ENCODE peak calls at places on chromosomes 7 and 10, in eight cellular contexts. L is esophagus muscularis mucosa, J is fibroblast of mammary gland, P is heart left ventricle, T is lower lobe of right lung, O is GM10248, S is progenitor cell of endocrine pancreas, U is psoas muscle. Y is an unnamed sample.

GRCh38 chr10:89273680-89274079 is 22.1 kb upstream of the LIPA start:
- DNase-seq in T (no peak), S (no peak), P (no peak), O (no peak), U (no peak), J (no peak), L (no peak), Y (no peak)

GRCh38 chr7:140625908-140626868 is 14.4 kb downstream of the DENND2A start:
- DNase-seq in T (peak), P (peak), O (no peak), L (peak), J (peak), U (peak), S (no peak), Y (peak)

GRCh38 chr7:39086638-39087360 is 109.1 kb downstream of the POU6F2 start:
- DNase-seq in J (no peak), S (no peak), O (no peak), U (no peak), P (no peak), L (no peak), T (no peak), Y (no peak)

GRCh38 chr10:111146025-111146640 is 69.3 kb downstream of the ADRA2A start:
- DNase-seq in L (peak), O (no peak), T (no peak), J (no peak), P (no peak), U (no peak), S (no peak), Y (no peak)

GRCh38 chr10:124152781-124153600 is 59.6 kb upstream of the CHST15 start:
- DNase-seq in T (peak), L (no peak), S (no peak), P (peak), U (peak), O (peak), J (peak), Y (peak)

GRCh38 chr7:103859699-103860098 is 129.8 kb downstream of the RELN start:
- DNase-seq in U (no peak), J (no peak), L (no peak), O (no peak), S (no peak), T (no peak), P (no peak), Y (no peak)

GRCh38 chr10:123582084-123582989 is 83.8 kb upstream of the GPR26 start:
- DNase-seq in T (peak), O (peak), J (peak), L (peak), S (peak), P (peak), U (peak), Y (peak)

GRCh38 chr7:45890902-45891461 is 2.7 kb downstream of the IGFBP1 start:
- DNase-seq in P (no peak), U (no peak), O (no peak), T (no peak), L (no peak), S (no peak), J (peak), Y (peak)

GRCh38 chr10:76944678-76945077 is 692.9 kb downstream of the KCNMA1 start:
- DNase-seq in O (no peak), J (no peak), L (no peak), P (no peak), U (no peak), T (no peak), S (no peak), Y (no peak)

GRCh38 chr10:114308470-114309110 is 69.5 kb downstream of the VWA2 start:
- DNase-seq in O (no peak), J (no peak), S (no peak), L (no peak), T (no peak), P (no peak), U (no peak), Y (no peak)

GRCh38 chr7:102008535-102009262 is 191.3 kb downstream of the CUX1 start:
- DNase-seq in U (no peak), O (no peak), P (no peak), S (no peak), T (no peak), L (no peak), J (no peak), Y (no peak)

GRCh38 chr7:28036748-28037147 is 143.8 kb downstream of the JAZF1 start:
- DNase-seq in L (no peak), O (no peak), T (no peak), S (no peak), P (no peak), U (no peak), J (no peak), Y (peak)

GRCh38 chr10:72009430-72010081 is 45.4 kb downstream of the CHST3 start:
- DNase-seq in U (peak), S (no peak), P (peak), L (peak), T (peak), J (peak), O (no peak), Y (peak)

DNA sequence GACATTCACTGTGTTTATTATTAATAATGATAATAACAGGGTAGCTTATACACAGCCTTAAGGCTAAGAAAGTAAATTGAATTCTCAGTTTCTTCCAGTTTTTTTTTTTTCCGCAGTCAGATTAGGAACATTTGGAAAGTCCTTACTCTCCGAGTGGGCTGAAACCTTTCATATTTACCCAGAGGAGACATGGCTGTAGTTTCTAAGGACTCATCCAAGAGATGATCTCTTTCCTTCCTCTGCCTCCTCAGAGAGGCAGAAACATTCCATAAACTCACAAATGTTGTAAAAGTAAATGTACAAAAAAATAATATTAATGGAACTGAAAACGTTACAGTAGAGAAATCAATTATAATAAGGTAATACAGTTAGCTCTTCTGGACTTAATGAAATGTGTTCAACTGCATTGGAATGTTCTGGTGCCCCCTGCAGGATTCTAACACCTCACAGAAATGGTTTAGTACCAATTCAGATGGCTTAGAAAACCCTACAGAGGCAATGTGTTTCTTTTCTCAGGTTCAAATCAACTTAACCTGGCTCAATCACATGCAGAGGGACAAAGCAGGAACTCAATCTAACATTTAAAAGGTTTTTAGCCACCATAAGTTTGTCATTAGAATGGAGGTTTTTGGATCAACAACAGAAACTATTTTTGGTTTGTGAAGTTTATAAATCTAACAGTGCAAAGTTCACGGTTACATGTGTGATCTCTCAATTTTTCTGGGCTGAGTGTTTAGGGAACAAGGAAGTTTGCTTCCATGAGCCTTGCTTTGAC is 71.7 kb downstream of the ICA1 start:
- DNase-seq in U (no peak), P (no peak), T (no peak), J (peak), O (peak), S (no peak), L (no peak), Y (peak)
- TF ChIP-seq CTCF in U (peak), P (peak), T (peak), J (peak), O (peak), S (peak), L (peak), Y (peak)

GRCh38 chr10:102713814-102714620 is at the start of gene ARL3:
- DNase-seq in T (peak), P (peak), J (peak), L (peak), O (peak), S (peak), U (peak), Y (peak)
- TF ChIP-seq CTCF in T (peak), P (peak), J (no peak), L (peak), O (no peak), S (peak), U (peak), Y (no peak)

DNA sequence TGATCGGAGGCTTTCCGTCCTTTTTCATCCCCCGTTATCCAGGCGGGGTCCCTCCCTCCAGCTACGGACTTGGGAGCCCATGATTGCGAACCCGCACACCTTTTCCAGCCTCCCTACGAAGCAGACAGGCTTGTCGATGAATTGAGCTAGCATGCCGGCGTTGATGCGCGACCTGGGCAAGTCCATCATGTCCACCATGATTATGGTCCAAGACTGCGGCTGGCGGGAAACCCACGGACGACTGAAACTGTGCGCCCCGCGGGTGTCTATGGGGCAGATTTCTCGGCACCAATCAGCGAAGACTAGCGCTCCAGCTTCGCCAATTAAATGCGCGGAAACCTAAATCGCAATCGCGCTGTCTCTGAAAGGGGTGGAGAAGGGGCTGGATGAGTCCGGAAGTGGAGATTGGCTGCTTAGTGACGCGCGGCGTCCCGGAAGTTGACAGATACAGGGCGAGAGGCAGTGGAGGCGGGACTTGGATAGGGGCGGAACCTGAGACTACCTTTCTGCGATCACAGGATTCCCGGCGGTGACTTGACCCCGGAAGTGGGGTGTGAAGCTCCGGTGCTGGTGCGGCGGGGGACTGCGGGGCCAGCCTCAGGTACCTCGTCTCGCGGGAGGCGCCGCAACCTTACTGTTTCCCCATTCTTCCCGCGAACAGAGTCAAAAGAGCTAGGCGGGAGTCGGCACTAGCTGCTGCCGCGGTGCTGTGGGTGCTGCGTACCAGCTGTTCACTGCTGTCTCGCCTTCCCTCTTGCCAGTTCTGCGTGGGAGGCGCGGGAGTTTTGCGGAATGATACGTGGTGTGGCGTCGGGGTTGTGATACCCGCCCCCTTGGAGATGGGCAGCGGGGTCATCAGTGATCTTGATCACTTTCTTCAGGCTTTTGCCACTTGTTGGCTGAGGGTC is at the start of gene UMAD1:
- DNase-seq in O (peak), T (peak), S (peak), L (peak), U (peak), P (peak), J (peak), Y (peak)
- TF ChIP-seq CTCF in O (no peak), T (no peak), S (no peak), L (no peak), U (no peak), P (no peak), J (no peak), Y (no peak)

GRCh38 chr7:5594616-5595544 is 171.2 kb upstream of the TNRC18 start:
- DNase-seq in O (no peak), S (no peak), P (no peak), J (peak), T (no peak), U (peak), L (no peak), Y (no peak)
- TF ChIP-seq CTCF in O (no peak), S (no peak), P (no peak), J (no peak), T (no peak), U (no peak), L (no peak), Y (no peak)

DNA sequence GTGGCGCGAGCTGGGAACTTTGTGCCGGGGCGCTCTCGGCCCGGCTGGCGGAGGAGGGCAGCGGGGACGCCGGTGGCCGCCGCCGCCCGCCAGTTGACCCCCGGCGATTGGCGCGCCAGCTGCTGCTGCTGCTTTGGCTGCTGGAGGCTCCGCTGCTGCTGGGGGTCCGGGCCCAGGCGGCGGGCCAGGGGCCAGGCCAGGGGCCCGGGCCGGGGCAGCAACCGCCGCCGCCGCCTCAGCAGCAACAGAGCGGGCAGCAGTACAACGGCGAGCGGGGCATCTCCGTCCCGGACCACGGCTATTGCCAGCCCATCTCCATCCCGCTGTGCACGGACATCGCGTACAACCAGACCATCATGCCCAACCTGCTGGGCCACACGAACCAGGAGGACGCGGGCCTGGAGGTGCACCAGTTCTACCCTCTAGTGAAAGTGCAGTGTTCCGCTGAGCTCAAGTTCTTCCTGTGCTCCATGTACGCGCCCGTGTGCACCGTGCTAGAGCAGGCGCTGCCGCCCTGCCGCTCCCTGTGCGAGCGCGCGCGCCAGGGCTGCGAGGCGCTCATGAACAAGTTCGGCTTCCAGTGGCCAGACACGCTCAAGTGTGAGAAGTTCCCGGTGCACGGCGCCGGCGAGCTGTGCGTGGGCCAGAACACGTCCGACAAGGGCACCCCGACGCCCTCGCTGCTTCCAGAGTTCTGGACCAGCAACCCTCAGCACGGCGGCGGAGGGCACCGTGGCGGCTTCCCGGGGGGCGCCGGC is 870 bp downstream of the FZD1 start:
- DNase-seq in P (peak), S (peak), J (peak), O (peak), U (peak), T (peak), L (no peak), Y (peak)
- TF ChIP-seq CTCF in P (no peak), S (no peak), J (no peak), O (no peak), U (no peak), T (no peak), L (no peak), Y (no peak)

GRCh38 chr10:11885437-11886137 is 62.4 kb downstream of the PROSER2 start:
- DNase-seq in U (no peak), S (no peak), O (no peak), J (no peak), L (no peak), T (peak), P (no peak), Y (no peak)
- TF ChIP-seq CTCF in U (no peak), S (no peak), O (no peak), J (no peak), L (no peak), T (no peak), P (no peak), Y (no peak)

GRCh38 chr10:57336865-57337264 is 930.8 kb downstream of the IPMK start:
- DNase-seq in U (no peak), T (no peak), L (no peak), P (no peak), S (no peak), J (no peak), O (no peak), Y (no peak)

GRCh38 chr10:57336339-57336738 is 931.4 kb downstream of the IPMK start:
- DNase-seq in U (no peak), J (no peak), P (no peak), L (no peak), O (no peak), S (no peak), T (no peak), Y (no peak)

GRCh38 chr10:57338823-57339558 is 928.7 kb downstream of the IPMK start:
- DNase-seq in O (peak), U (no peak), J (peak), L (no peak), P (no peak), S (no peak), T (no peak), Y (peak)

GRCh38 chr10:57333880-57334279 is 933.8 kb downstream of the IPMK start:
- DNase-seq in L (no peak), U (no peak), P (no peak), O (no peak), S (no peak), T (no peak), J (no peak), Y (no peak)
- TF ChIP-seq CTCF in L (no peak), U (no peak), P (no peak), O (no peak), S (no peak), T (no peak), J (no peak), Y (no peak)

GRCh38 chr10:6894405-6894804 is 314.3 kb upstream of the PRKCQ start:
- DNase-seq in L (peak), P (no peak), O (no peak), J (no peak), T (no peak), S (no peak), U (no peak), Y (no peak)

GRCh38 chr10:6889718-6890117 is 309.6 kb upstream of the PRKCQ start:
- DNase-seq in J (no peak), T (no peak), L (no peak), P (no peak), U (no peak), O (no peak), S (no peak), Y (no peak)

GRCh38 chr10:6891924-6892323 is 311.8 kb upstream of the PRKCQ start:
- DNase-seq in P (no peak), O (no peak), T (no peak), J (no peak), U (no peak), S (no peak), L (peak), Y (no peak)
- TF ChIP-seq CTCF in P (no peak), O (no peak), T (no peak), J (no peak), U (no peak), S (no peak), L (no peak), Y (no peak)

GRCh38 chr10:100020161-100020882 is 10.6 kb upstream of the DNMBP start:
- DNase-seq in O (peak), P (no peak), S (no peak), J (no peak), U (no peak), T (no peak), L (no peak), Y (no peak)
- TF ChIP-seq CTCF in O (peak), P (no peak), S (no peak), J (no peak), U (no peak), T (no peak), L (no peak), Y (no peak)